ENCODE peak calls at places on chromosomes 2 and 18, in seven cellular contexts. C, B, U, M, T, H and W are unnamed samples.

GRCh38 chr2:191056218-191056617 is 42.2 kb upstream of the STAT1 start:
- DNase-seq in C (no peak), B (no peak), U (no peak), M (no peak), T (no peak), H (no peak), W (no peak)

GRCh38 chr2:11592671-11593574 is 59.1 kb downstream of the GREB1 start:
- DNase-seq in C (no peak), B (no peak), U (no peak), M (no peak), T (no peak), H (no peak), W (no peak)

GRCh38 chr2:153668923-153669322 is 190.4 kb upstream of the RPRM start:
- DNase-seq in C (no peak), B (no peak), U (no peak), M (no peak), T (no peak), H (no peak), W (no peak)

GRCh38 chr2:60119778-60120177 is 433.7 kb downstream of the BCL11A start:
- DNase-seq in C (no peak), B (no peak), U (no peak), M (no peak), T (no peak), H (no peak), W (no peak)

GRCh38 chr18:55405655-55406373 is 182.2 kb downstream of the TCF4 start:
- DNase-seq in C (no peak), B (peak), U (peak), M (peak), T (peak), H (no peak), W (peak)

GRCh38 chr2:144426355-144426754 is 93.6 kb downstream of the ZEB2 start:
- DNase-seq in C (no peak), B (no peak), U (no peak), M (no peak), T (no peak), H (no peak), W (no peak)

GRCh38 chr2:70596293-70596692 is 42.7 kb upstream of the TGFA start:
- DNase-seq in C (no peak), B (no peak), U (peak), M (no peak), T (no peak), H (no peak), W (peak)

GRCh38 chr18:61851940-61852451 is 40.8 kb downstream of the RNF152 start:
- DNase-seq in C (no peak), B (no peak), U (no peak), M (no peak), T (peak), H (no peak), W (no peak)

GRCh38 chr2:30883822-30884221 is 76.6 kb upstream of the CAPN13 start:
- DNase-seq in C (no peak), B (no peak), U (no peak), M (no peak), T (no peak), H (no peak), W (no peak)

GRCh38 chr2:174846941-174847938 is 83.0 kb upstream of the CHRNA1 start:
- DNase-seq in C (no peak), B (no peak), U (peak), M (peak), T (peak), H (no peak), W (peak)

GRCh38 chr2:236629961-236630872 is 60.6 kb downstream of the ACKR3 start:
- DNase-seq in C (no peak), B (no peak), U (no peak), M (no peak), T (no peak), H (no peak), W (no peak)

GRCh38 chr2:137865954-137866540 is 98.2 kb upstream of the HNMT start:
- DNase-seq in C (peak), B (peak), U (peak), M (peak), T (peak), H (no peak), W (peak)

GRCh38 chr2:179521944-179522343 is 257.3 kb upstream of the SESTD1 start:
- DNase-seq in C (no peak), B (no peak), U (no peak), M (no peak), T (peak), H (no peak), W (no peak)